ENCODE peak calls at places on chromosomes 3 and 15, in six cellular contexts. H is uterus, J is hepatocyte, A is pancreas, X is BE2C, K is body of pancreas. T is an unnamed sample. For H3K9me3, the result is how much of the 10 kb centered on the place peaks cover.

GRCh38 chr15:75224281-75224680 is 22.6 kb downstream of the C15orf39 start:
- DNase-seq in H (no peak), K (no peak), A (no peak), X (no peak), J (no peak), T (no peak)

GRCh38 chr3:40116478-40117162 is 192.9 kb upstream of the EIF1B start:
- DNase-seq in K (no peak), A (no peak), X (no peak), J (no peak), H (no peak), T (no peak)

GRCh38 chr3:86948840-86949239 is 42.1 kb downstream of the VGLL3 start:
- DNase-seq in H (no peak), A (no peak), J (no peak), X (no peak), K (no peak), T (no peak)

GRCh38 chr3:154584041-154584440 is 154.1 kb upstream of the GPR149 start:
- DNase-seq in J (no peak), A (no peak), X (no peak), H (no peak), K (no peak), T (peak)

GRCh38 chr3:56839784-56840724 is 38.3 kb upstream of the ARHGEF3 start:
- DNase-seq in X (peak), H (peak), A (no peak), J (peak), K (no peak), T (no peak)

GRCh38 chr15:39133201-39133600 is 447.7 kb upstream of the THBS1 start:
- DNase-seq in J (peak), H (no peak), A (no peak), X (no peak), K (no peak), T (no peak)

GRCh38 chr3:59775106-59775505 is 725.3 kb upstream of the CFAP20DC start:
- DNase-seq in A (no peak), H (no peak), X (no peak), K (no peak), J (no peak), T (no peak)

GRCh38 chr15:22224241-22224671 is 143.9 kb downstream of the OR4M2 start:
- DNase-seq in A (no peak), H (no peak), K (no peak), J (no peak), X (no peak), T (no peak)

GRCh38 chr3:133963657-133964396 is 65.9 kb downstream of the SLCO2A1 start:
- DNase-seq in K (no peak), H (no peak), J (no peak), A (no peak), X (no peak), T (no peak)

GRCh38 chr3:78427303-78427702 is 1340.5 kb downstream of the ROBO1 start:
- DNase-seq in H (no peak), J (no peak), K (no peak), X (no peak), A (no peak), T (no peak)

GRCh38 chr3:15206662-15207576 is 873 bp downstream of the CAPN7 start:
- DNase-seq in A (peak), H (peak), K (peak), X (peak), J (peak), T (peak)

GRCh38 chr3:31958721-31959152 is 22.3 kb downstream of the OSBPL10 start:
- DNase-seq in H (no peak), A (no peak), K (no peak), X (no peak), J (peak), T (no peak)

GRCh38 chr3:62246094-62246493 is 127.3 kb downstream of the FEZF2 start:
- DNase-seq in K (no peak), H (no peak), J (no peak), A (no peak), X (no peak), T (no peak)

GRCh38 chr3:62246985-62247384 is 126.4 kb downstream of the FEZF2 start:
- DNase-seq in J (no peak), X (no peak), A (no peak), K (no peak), H (no peak), T (no peak)

GRCh38 chr3:62241279-62241678 is 132.1 kb downstream of the FEZF2 start:
- DNase-seq in K (no peak), J (no peak), A (no peak), H (no peak), X (peak), T (no peak)

GRCh38 chr3:62238431-62238830 is 134.9 kb downstream of the FEZF2 start:
- DNase-seq in A (no peak), H (no peak), J (no peak), K (no peak), X (peak), T (peak)

GRCh38 chr3:62242846-62243245 is 130.5 kb downstream of the FEZF2 start:
- DNase-seq in J (no peak), K (no peak), H (no peak), X (no peak), A (no peak), T (no peak)
- H3K4me3 ChIP-seq in J (no peak), K (no peak), H (no peak), X (no peak), A (no peak), T (no peak)

GRCh38 chr3:174619244-174619643 is 239.9 kb upstream of the NAALADL2 start:
- DNase-seq in H (no peak), J (no peak), K (no peak), A (no peak), X (no peak), T (no peak)

GRCh38 chr3:174618368-174618767 is 240.8 kb upstream of the NAALADL2 start:
- DNase-seq in H (no peak), X (no peak), K (no peak), J (no peak), A (no peak), T (no peak)

GRCh38 chr3:174620855-174621457 is 238.2 kb upstream of the NAALADL2 start:
- DNase-seq in K (no peak), X (no peak), A (no peak), H (no peak), J (no peak), T (no peak)

DNA sequence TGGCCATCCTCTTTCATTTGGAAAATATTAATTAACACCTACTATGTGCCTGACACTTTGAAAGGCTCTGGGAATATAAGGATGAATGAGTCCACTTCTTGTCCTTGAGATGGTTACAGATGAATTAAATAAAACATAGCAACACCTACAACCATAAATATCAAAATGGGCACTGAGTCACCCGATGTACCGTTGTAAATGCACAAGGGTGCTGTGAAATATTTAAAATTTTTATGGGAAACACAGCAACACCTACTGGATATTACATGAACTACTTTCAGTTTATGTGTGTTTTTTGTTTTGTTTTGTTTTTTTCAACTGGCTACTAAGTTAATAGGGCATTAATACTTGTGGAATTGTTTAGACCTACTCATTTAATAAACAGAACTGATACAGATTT is 239.0 kb upstream of the NAALADL2 start:
- DNase-seq in H (no peak), J (no peak), K (no peak), X (no peak), A (no peak), T (peak)
- H3K9me3 ChIP-seq in H (under half), J (under half), K (under half), X (under half), A (under half), T (under half)

GRCh38 chr3:114584734-114585371 is 291.0 kb downstream of the TIGIT start:
- DNase-seq in H (no peak), A (no peak), J (no peak), K (no peak), X (no peak), T (no peak)
- H3K4me3 ChIP-seq in H (no peak), A (no peak), J (no peak), K (no peak), X (no peak), T (no peak)

DNA sequence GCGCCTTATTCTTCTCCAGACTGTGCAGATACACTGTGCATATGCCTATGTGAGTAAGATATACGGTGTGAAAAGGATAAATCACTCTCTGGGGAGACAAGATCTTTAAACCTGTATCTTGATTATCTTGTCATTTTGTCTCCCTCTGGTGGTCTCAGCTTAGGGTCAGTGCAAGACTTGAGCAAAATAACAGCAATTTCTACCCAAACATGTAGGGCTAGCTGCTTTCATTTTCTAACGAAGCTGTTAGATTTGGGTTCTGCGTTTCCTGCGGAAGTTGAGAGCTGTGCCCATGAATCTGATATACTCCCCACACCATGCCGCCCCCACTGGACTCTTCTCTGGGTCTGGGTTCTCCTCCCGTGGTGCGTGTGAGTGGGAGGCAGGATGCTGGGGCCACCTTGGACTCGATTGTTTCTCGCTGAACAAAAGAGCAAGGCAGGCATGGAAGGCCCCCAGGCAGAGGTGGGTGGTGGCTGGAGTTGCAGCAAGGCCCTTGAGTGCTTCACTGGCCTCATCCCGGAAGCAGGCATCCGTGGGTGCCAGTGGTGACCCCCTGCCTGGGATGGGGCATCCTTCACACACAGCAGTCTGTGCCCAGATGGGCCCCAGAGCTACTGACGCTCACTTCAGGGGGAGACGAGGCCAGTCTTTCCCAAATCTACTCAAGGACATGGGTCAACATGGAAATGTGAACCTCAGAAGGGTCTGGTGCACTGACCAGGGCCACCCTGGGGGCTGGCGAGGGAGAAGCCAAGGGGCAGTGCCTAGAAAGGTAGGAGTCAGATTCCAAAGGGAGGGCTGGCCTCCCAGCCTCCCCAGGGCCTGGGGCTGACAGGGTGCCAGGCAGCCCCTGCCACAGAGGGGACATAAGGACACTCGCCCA is 179.6 kb downstream of the NSMCE3 start:
- DNase-seq in H (no peak), J (no peak), X (no peak), A (no peak), K (no peak), T (no peak)
- H3K9me3 ChIP-seq in H (under half), J (under half), X (under half), A (under half), K (under half), T (under half)

GRCh38 chr15:98727115-98728040 is 79.0 kb downstream of the IGF1R start:
- DNase-seq in K (peak), H (peak), X (peak), A (peak), J (peak), T (peak)
- H3K4me3 ChIP-seq in K (no peak), H (no peak), X (peak), A (no peak), J (no peak), T (peak)

DNA sequence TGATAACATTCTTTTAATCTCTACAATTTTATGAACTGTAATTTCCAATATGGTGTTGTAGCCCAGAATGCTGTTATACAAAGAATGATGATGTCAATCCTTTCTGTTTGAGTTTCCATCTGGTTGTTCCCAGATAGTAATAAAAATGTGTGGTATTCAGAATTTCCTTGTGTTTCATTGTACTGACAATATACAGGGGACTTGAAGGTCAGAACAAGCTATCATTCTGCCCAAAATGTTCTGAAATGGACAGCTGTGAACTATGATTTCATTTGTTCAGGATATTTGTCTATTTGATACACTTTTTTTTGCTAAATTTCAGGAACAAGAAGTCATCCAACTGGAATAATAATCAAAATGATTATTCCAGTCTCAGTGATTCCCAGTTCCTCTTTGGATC is 40.8 kb downstream of the C3orf62 start:
- DNase-seq in K (no peak), J (no peak), X (no peak), A (no peak), H (no peak), T (no peak)
- H3K9me3 ChIP-seq in K (under half), J (under half), X (under half), A (under half), H (under half), T (under half)

DNA sequence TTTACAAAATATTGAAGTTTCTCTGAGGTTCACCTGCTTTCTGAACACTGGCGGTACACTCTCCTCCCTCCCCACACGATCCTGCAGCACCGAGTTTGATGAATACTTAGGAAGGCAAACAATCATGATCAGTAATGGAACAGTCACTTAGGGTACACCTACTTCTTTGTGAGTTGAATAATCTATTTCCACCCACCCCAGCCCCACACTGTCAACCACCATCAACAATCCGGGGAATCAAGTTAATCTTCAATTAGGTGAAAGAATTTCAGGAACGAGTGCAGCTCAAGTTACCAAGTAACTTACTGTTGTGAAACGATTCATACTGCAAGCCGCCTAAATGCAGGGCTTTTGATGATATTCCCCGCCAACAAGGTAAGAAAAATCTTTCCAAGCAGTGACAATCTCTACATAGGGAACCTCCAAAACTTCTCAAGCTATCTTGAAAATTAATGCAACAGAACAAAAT is 159.2 kb upstream of the NR2F2 start:
- DNase-seq in J (peak), A (no peak), K (peak), X (no peak), H (no peak), T (peak)
- H3K4me3 ChIP-seq in J (no peak), A (no peak), K (no peak), X (no peak), H (no peak), T (peak)

DNA sequence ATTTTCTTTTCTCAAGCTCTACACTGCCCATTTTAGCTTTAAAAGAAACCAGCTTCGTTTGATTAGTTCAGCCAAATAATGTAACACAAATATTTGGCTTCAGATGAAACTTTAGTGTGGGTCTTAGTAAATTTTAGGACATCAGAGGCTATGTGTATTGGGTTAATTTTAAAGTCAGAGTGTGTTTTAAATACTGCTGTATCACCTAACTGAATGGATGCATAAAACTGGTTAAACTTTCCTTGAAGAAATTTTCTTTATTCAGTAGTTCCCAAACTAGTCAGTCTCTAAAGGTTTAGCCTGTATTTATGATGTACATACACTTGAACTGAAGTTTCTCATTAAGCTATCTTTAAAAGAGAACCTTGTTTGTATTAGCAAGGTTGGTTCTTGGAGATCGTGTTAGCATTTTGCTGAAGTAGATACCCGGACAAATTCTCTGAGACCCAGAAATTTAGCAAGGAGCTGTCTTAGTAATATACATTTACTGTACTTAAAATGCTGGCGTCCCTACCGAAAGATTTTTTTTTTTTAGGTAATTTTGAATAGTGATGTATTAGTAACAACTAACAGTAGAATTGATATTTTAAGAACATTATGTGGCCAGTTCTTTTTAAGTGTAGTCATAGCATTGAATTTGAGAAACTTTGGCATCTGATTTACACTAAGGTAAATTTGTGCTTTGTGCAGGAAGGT is 2.7 kb downstream of the DIPK2A start:
- DNase-seq in J (no peak), K (no peak), A (no peak), H (no peak), X (no peak), T (no peak)
- H3K9me3 ChIP-seq in J (under half), K (under half), A (under half), H (under half), X (under half), T (under half)

T was measured in SJCRH30.